ENCODE peak calls at places on chromosomes 6 and 20, in five cellular contexts. S is brain microvascular endothelial cell, J is RWPE1, F is thoracic aorta, R is heart right ventricle. G is an unnamed sample.

GRCh38 chr6:43090557-43090952 is 14.4 kb downstream of the PTK7 start:
- DNase-seq in J (no peak), R (no peak), S (no peak), F (no peak), G (no peak)

GRCh38 chr6:128532827-128533226 is 12.4 kb upstream of the PTPRK start:
- DNase-seq in S (no peak), F (no peak), R (no peak), J (no peak), G (no peak)

GRCh38 chr20:37298190-37298939 is 8.9 kb downstream of the MANBAL start:
- DNase-seq in J (no peak), R (no peak), F (no peak), S (peak), G (no peak)

GRCh38 chr6:42030585-42031506 is 19.5 kb upstream of the TAF8 start:
- DNase-seq in J (no peak), F (no peak), R (peak), S (peak), G (no peak)

GRCh38 chr20:61308171-61308795 is 56.2 kb downstream of the CDH4 start:
- DNase-seq in R (no peak), J (no peak), S (no peak), F (no peak), G (no peak)

GRCh38 chr6:156646496-156646895 is 130.7 kb upstream of the ARID1B start:
- DNase-seq in J (no peak), S (no peak), F (no peak), R (no peak), G (no peak)

GRCh38 chr6:4776493-4776966 is 326 bp downstream of the CDYL start:
- DNase-seq in J (no peak), F (no peak), S (no peak), R (peak), G (no peak)

GRCh38 chr6:106324726-106325335 is 729 bp downstream of the ATG5 start:
- DNase-seq in R (no peak), J (peak), S (no peak), F (no peak), G (no peak)

GRCh38 chr6:5202941-5203340 is 57.8 kb downstream of the LYRM4 start:
- DNase-seq in J (no peak), F (no peak), S (no peak), R (no peak), G (no peak)

GRCh38 chr6:127695108-127695507 is 118.1 kb downstream of the C6orf58 start:
- DNase-seq in F (no peak), J (no peak), R (no peak), S (no peak), G (no peak)

GRCh38 chr6:4788953-4789584 is 12.9 kb downstream of the CDYL start:
- DNase-seq in J (no peak), R (no peak), F (no peak), S (no peak), G (no peak)

GRCh38 chr20:64082126-64082638 is 2.0 kb downstream of the LKAAEAR1 start:
- DNase-seq in J (no peak), S (no peak), F (no peak), R (no peak), G (no peak)

GRCh38 chr6:19692506-19693298 is 144.5 kb upstream of the ID4 start:
- DNase-seq in S (no peak), R (no peak), F (no peak), J (no peak), G (no peak)

GRCh38 chr20:32966881-32967781 is 37.1 kb downstream of the SUN5 start:
- DNase-seq in J (no peak), F (no peak), R (no peak), S (no peak), G (no peak)

GRCh38 chr20:19368351-19368750 is 155.9 kb downstream of the SLC24A3 start:
- DNase-seq in S (no peak), J (no peak), F (no peak), R (no peak), G (no peak)

GRCh38 chr20:9054176-9054575 is 14.7 kb upstream of the PLCB4 start:
- DNase-seq in S (peak), F (no peak), J (no peak), R (no peak), G (no peak)

GRCh38 chr6:133817460-133818047 is 71.4 kb upstream of the TCF21 start:
- DNase-seq in R (no peak), S (no peak), J (no peak), F (no peak), G (peak)

GRCh38 chr6:80872194-80872950 is 765.9 kb downstream of the BCKDHB start:
- DNase-seq in S (peak), R (peak), J (no peak), F (no peak), G (no peak)

GRCh38 chr6:40315055-40315454 is 272.1 kb downstream of the LRFN2 start:
- DNase-seq in S (no peak), R (no peak), F (no peak), J (no peak), G (no peak)

GRCh38 chr6:35731414-35731735 is 5.5 kb upstream of the ARMC12 start:
- DNase-seq in S (peak), F (peak), J (peak), R (peak), G (peak)

GRCh38 chr6:140572867-140573266 is 1198.4 kb upstream of the CITED2 start:
- DNase-seq in S (no peak), J (no peak), F (no peak), R (no peak), G (no peak)

GRCh38 chr6:170035896-170036295 is 255.0 kb downstream of the DLL1 start:
- DNase-seq in R (no peak), S (no peak), J (no peak), F (no peak), G (no peak)

GRCh38 chr6:22727709-22728108 is 158.3 kb downstream of the HDGFL1 start:
- DNase-seq in J (no peak), F (no peak), S (no peak), R (no peak), G (no peak)

GRCh38 chr6:87199787-87200186 is 44.4 kb downstream of the ZNF292 start:
- DNase-seq in S (no peak), F (no peak), J (no peak), R (peak), G (no peak)

GRCh38 chr6:16700202-16700997 is 60.9 kb downstream of the ATXN1 start:
- DNase-seq in R (no peak), F (no peak), J (no peak), S (no peak), G (no peak)

GRCh38 chr20:24470031-24470781 is 777 bp downstream of the SYNDIG1 start:
- DNase-seq in R (no peak), S (no peak), J (no peak), F (no peak), G (no peak)

GRCh38 chr6:138833819-138834539 is 38.1 kb downstream of the ECT2L start:
- DNase-seq in F (no peak), R (peak), J (no peak), S (no peak), G (no peak)

GRCh38 chr6:105199711-105200110 is 19.9 kb upstream of the POPDC3 start:
- DNase-seq in R (peak), S (no peak), J (no peak), F (no peak), G (no peak)

GRCh38 chr6:98463038-98463437 is 371.3 kb upstream of the POU3F2 start:
- DNase-seq in F (no peak), S (no peak), R (no peak), J (no peak), G (no peak)

GRCh38 chr20:52190437-52191131 is 995 bp downstream of the ZFP64 start:
- DNase-seq in J (peak), F (no peak), R (peak), S (peak), G (peak)

GRCh38 chr6:107105511-107106116 is 9.7 kb downstream of the BEND3 start:
- DNase-seq in R (no peak), F (no peak), S (no peak), J (no peak), G (no peak)

DNA sequence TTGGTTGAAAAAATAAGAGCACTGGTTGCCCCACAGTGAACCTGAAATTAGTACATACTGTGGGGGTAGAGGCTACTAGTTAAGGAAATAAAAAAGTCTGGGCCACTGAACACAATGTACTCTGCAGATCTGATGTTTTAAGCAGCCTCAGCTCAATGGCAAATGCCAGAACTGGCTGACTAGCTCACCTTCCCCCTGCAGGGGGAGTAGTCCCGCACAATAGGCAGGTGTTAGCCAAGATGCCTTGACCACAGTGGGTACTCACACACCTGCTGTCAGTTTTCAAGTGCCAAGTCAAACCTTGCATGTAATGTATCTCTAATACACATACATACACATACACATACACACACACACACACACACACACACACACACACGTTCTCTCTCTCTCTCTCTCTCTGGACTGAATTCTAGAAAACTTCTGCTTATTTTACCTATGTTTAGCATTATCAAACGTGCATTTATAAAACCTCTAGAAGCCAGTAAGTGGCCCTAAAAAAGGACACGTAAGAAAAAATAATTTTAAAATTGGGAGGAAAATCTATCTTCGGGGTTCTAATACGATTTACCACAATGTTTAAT is 36.1 kb downstream of the GMDS start:
- DNase-seq in J (peak), S (peak), F (no peak), R (peak), G (peak)
- TF ChIP-seq CTCF in J (peak), S (peak), F (peak), R (peak), G (peak)

GRCh38 chr6:158531970-158532369 is 27.9 kb upstream of the TMEM181 start:
- DNase-seq in S (no peak), J (no peak), F (no peak), R (no peak), G (no peak)
- TF ChIP-seq CTCF in S (no peak), J (no peak), F (no peak), R (no peak), G (no peak)

DNA sequence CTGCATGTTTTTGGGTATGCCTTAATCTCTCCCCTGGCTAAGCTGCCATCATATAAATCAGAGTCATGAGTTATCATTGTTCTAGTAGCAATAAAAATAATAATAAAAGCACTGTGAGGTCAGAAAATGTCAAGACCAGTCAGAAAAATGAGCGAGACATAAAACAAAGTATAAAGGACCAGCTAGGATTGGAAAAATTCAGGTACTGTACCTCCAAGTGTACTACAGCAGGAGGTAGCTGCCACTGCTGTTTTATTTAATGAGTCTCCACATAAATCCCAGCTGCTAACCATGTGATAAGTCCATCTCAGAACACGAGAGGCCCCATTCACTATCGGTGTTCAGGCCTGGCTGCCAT is 177.4 kb downstream of the FOXC1 start:
- DNase-seq in F (no peak), R (no peak), S (no peak), J (no peak), G (no peak)
- TF ChIP-seq CTCF in F (no peak), R (no peak), S (no peak), J (no peak), G (no peak)

DNA sequence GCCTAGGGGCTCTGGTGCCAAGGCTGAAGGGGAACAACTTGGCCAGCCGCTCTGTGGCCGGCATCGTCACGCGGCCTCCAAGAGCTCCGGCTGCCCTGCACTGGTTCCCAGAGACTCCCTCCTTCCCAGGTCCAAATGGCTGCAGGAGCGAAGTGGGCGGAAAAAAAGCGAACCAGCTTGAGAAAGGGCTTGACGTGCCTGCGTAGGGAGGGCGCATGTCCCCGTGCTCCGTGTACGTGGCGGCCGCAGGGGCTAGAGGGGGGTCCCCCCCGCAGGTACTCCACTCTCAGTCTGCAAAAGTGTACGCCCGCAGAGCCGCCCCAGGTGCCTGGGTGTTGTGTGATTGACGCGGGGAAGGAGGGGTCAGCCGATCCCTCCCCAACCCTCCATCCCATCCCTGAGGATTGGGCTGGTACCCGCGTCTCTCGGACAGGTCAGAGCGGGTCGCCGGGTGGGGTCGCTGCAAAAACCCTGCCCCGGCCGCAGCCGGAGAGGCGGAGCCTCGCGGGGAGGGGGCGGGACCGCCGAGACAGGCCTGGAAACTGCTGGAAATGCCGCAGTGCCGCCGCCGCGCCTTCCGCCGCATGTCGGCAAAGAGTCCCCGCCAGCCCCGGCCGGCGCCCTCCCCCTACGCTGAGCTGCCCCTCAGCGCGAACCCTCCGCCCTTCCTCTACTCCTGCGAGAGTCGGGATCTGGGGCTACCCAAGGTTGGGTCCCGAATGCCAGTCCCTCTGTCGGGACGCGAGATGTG is 814 bp upstream of the HSP90AB1 start:
- DNase-seq in J (peak), R (peak), F (no peak), S (peak), G (peak)
- TF ChIP-seq CTCF in J (peak), R (peak), F (no peak), S (peak), G (peak)

DNA sequence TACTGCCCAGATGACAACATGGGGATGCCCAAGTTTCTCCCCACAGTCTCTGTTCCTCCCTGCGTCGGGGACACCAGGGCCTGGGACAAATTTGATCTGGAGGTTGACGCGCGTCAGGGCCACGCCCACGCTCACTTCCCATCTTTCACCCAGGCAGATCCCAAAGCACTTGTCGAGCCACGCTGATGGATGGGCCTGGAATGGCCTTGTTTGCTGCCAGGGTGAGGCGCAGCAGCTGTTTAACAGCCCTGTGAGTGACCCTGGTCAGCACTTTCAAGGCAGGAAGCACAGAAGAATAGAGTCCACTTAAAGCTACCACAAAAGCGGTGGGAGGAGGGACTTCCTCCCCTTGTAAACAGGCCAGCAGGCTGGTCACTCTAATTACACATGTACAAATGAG is 324.7 kb upstream of the JARID2 start:
- DNase-seq in R (peak), S (no peak), F (no peak), J (no peak), G (no peak)
- TF ChIP-seq CTCF in R (no peak), S (no peak), F (no peak), J (no peak), G (no peak)

GRCh38 chr6:124132256-124132655 is 328.6 kb downstream of the NKAIN2 start:
- DNase-seq in R (no peak), S (no peak), F (no peak), J (no peak), G (peak)
- TF ChIP-seq CTCF in R (no peak), S (no peak), F (no peak), J (no peak), G (no peak)

G was measured in Calu3.